ENCODE peak calls at places on chromosomes 13 and 19, in nine cellular contexts. L is activated B cell treated with CpG ODN at 0.5 μM for 24 hours, I is astrocyte of the spinal cord, S is nephron progenitor cell, G is AG10803, R is H9, M is psoas muscle, K is AG09319, F is HFFc6. Y is an unnamed sample.
A peak's percentile ranks its signal among the peaks of the same experiment; 100 is the strongest.

GRCh38 chr19:9144920-9145319 is 4.7 kb downstream of the ZNF317 start:
- DNase-seq in M (no peak), I (no peak), K (no peak), S (no peak), L (no peak), R (no peak), F (peak; percentile 13), G (peak; percentile 1), Y (no peak)

GRCh38 chr13:76349700-76350099 is 536.5 kb downstream of the KCTD12 start:
- DNase-seq in I (no peak), R (no peak), G (no peak), F (no peak), M (no peak), K (no peak), S (no peak), L (no peak), Y (no peak)

GRCh38 chr13:31807090-31807541 is 67.8 kb downstream of the RXFP2 start:
- DNase-seq in I (peak; percentile 52), S (no peak), R (no peak), F (no peak), M (no peak), K (no peak), L (no peak), G (peak; percentile 64), Y (no peak)

GRCh38 chr13:101594936-101595335 is 142.5 kb downstream of the ITGBL1 start:
- DNase-seq in K (no peak), L (no peak), M (no peak), R (no peak), F (no peak), I (no peak), G (no peak), S (no peak), Y (no peak)

GRCh38 chr13:100138859-100139491 is 50.1 kb downstream of the PCCA start:
- DNase-seq in I (no peak), M (no peak), S (no peak), R (no peak), G (no peak), K (no peak), L (no peak), F (no peak), Y (no peak)

GRCh38 chr19:45771331-45771933 is 2.4 kb upstream of the SIX5 start:
- DNase-seq in K (no peak), L (no peak), R (no peak), M (no peak), S (no peak), I (no peak), F (no peak), G (no peak), Y (no peak)

GRCh38 chr13:83065136-83065535 is 817.1 kb downstream of the SLITRK1 start:
- DNase-seq in K (peak; percentile 49), I (peak; percentile 87), F (peak; percentile 49), R (no peak), S (no peak), G (peak; percentile 92), L (no peak), M (peak; percentile 21), Y (no peak)

GRCh38 chr19:3409346-3410064 is 43.1 kb downstream of the NFIC start:
- DNase-seq in I (no peak), L (no peak), K (no peak), R (no peak), F (no peak), G (peak; percentile 21), S (no peak), M (peak; percentile 91), Y (no peak)

GRCh38 chr19:38792250-38793111 is 3.5 kb downstream of the LGALS7B start:
- DNase-seq in I (peak; percentile 7), R (peak; percentile 77), M (peak; percentile 44), L (peak; percentile 63), S (no peak), K (no peak), F (no peak), G (no peak), Y (peak; percentile 83)
- TF ChIP-seq CTCF in I (peak; percentile 43), R (peak; percentile 39), M (peak; percentile 1), L (no peak), S (no peak), K (peak; percentile 19), F (peak; percentile 43), G (peak; percentile 38), Y (peak; percentile 78)

GRCh38 chr13:90867336-90867683 is 480.2 kb upstream of the MIR17HG start:
- DNase-seq in I (peak; percentile 70), M (peak; percentile 37), K (peak; percentile 14), G (peak; percentile 66), L (no peak), R (peak; percentile 76), S (peak; percentile 73), F (peak; percentile 73), Y (peak; percentile 78)

GRCh38 chr13:90869580-90869979 is 477.9 kb upstream of the MIR17HG start:
- DNase-seq in I (no peak), S (no peak), L (no peak), M (no peak), R (no peak), F (no peak), K (no peak), G (no peak), Y (no peak)

GRCh38 chr13:90872491-90873025 is 474.9 kb upstream of the MIR17HG start:
- DNase-seq in S (no peak), G (no peak), L (no peak), I (no peak), K (no peak), F (no peak), R (no peak), M (no peak), Y (no peak)

DNA sequence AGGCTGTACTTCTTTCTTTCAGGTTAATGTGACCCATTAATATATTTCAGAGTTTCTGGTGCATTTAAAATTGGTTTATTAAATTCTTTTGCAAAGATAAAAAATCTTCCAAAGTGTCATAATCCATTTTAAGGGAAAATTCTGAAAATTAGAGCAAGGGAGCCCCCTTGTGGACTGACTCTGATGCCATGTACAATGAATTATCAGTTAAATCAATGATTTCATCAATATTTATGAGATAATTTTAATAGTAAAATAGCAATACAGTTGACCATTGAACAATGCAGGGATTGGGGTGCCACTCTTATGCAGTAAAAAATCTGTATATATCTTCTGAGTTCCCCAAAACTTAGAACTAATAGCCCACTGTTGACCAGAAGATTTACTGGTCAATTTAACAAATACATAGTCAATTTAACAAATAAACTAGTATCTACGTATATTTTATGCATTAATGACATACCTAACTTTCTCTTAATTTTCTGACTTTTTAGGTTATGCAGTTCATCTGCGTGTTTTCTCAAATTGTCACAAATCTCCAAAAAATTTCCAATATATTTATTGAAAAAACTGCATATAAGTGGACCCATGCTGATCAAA is 479.1 kb upstream of the MIR17HG start:
- DNase-seq in M (no peak), F (peak; percentile 5), R (no peak), S (peak; percentile 31), L (no peak), K (no peak), G (peak; percentile 23), I (peak; percentile 39), Y (peak; percentile 17)
- TF ChIP-seq CTCF in M (peak; percentile 50), F (peak; percentile 93), R (peak; percentile 89), S (peak; percentile 75), L (no peak), K (peak; percentile 64), G (peak; percentile 74), I (peak; percentile 55), Y (peak; percentile 91)

GRCh38 chr13:33015275-33015674 is 948 bp upstream of the KL start:
- DNase-seq in L (no peak), F (no peak), R (no peak), I (no peak), K (no peak), S (no peak), M (no peak), G (no peak), Y (peak; percentile 60)

GRCh38 chr13:33015791-33016323 is 366 bp upstream of the KL start:
- DNase-seq in F (no peak), R (peak; percentile 44), G (no peak), L (no peak), S (peak; percentile 39), K (no peak), I (no peak), M (no peak), Y (peak; percentile 59)

GRCh38 chr13:33018886-33019285 is 2.7 kb downstream of the KL start:
- DNase-seq in I (no peak), L (no peak), F (no peak), M (no peak), R (no peak), S (no peak), K (no peak), G (no peak), Y (no peak)

GRCh38 chr13:33016414-33017409 is at the start of gene KL:
- DNase-seq in K (no peak), L (no peak), I (no peak), G (no peak), S (peak; percentile 47), R (peak; percentile 54), M (peak; percentile 37), F (no peak), Y (peak; percentile 54)

GRCh38 chr13:33017410-33017929 is 1.2 kb downstream of the KL start:
- DNase-seq in G (peak; percentile 29), S (peak; percentile 11), L (no peak), F (no peak), I (peak; percentile 30), R (peak; percentile 49), K (no peak), M (peak; percentile 40), Y (peak; percentile 62)
- TF ChIP-seq CTCF in G (peak; percentile 35), S (peak; percentile 40), L (no peak), F (no peak), I (peak; percentile 35), R (peak; percentile 67), K (no peak), M (peak; percentile 53), Y (peak; percentile 58)

GRCh38 chr13:19863323-19864017 is at the start of gene ZMYM5:
- DNase-seq in R (peak; percentile 99), G (peak; percentile 100), M (peak; percentile 99), K (peak; percentile 99), F (peak; percentile 99), L (peak; percentile 93), I (peak; percentile 100), S (peak; percentile 97), Y (peak; percentile 98)

GRCh38 chr13:19862511-19863313 is 737 bp downstream of the ZMYM5 start:
- DNase-seq in K (no peak), R (peak; percentile 36), F (peak; percentile 3), I (peak; percentile 24), L (peak; percentile 52), M (peak; percentile 34), S (no peak), G (peak; percentile 17), Y (no peak)

GRCh38 chr13:19861762-19862161 is 1.7 kb downstream of the ZMYM5 start:
- DNase-seq in G (no peak), M (no peak), S (no peak), F (no peak), L (no peak), I (no peak), R (no peak), K (no peak), Y (no peak)

GRCh38 chr13:19864018-19864338 is 529 bp upstream of the ZMYM5 start:
- DNase-seq in G (peak; percentile 73), F (peak; percentile 40), S (peak; percentile 59), R (no peak), M (peak; percentile 78), K (peak; percentile 31), I (peak; percentile 88), L (no peak), Y (peak; percentile 61)

DNA sequence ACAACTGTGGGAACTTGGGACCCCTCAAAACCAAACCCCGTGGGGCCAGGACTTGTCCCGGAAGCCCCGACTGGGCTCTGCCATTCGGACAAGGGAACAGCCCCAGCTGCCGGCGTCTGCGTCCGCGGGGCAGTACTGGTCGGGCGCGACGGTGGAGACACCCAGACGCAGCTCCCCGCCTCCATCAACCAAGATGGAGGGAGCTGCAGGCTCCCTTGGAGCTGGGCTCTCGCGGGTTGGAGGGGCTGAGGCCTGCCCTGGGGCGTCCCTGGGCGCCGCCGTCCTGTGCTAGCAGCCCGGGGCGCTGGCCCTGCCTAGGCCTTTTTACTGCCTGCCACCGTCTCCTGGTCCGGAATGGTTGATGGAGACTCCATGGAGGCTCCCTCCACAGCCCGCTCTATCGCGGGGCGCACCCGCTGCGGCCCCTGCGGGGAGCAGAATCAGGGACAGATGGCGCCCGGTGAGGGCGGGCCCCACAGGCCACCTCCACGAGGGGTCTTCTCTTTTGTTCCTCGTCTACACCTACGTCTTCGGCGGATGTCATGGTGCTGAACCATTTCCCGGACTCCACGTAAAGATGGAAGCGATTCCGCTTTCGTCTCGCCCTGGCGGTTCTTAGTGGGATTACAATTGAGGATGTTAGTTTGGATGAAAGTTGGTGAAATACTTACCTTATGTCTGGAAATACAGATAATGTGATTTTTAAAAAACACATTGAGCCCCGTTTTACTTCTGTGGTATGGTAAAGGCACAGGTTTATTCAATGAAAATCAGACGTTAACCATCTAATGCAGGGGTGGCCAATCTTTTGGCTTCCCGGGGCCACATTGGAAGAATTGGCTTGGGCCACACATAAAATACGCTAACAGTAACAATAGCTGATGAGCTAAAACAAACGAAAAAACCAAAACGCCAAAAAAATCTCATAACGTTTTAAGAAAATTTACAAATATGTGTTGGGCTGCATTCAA is 1.2 kb upstream of the ZMYM5 start:
- DNase-seq in I (peak; percentile 77), L (peak; percentile 77), R (peak; percentile 68), M (peak; percentile 52), G (peak; percentile 67), S (peak; percentile 63), F (peak; percentile 37), K (no peak), Y (peak; percentile 66)
- TF ChIP-seq CTCF in I (peak; percentile 59), L (no peak), R (peak; percentile 75), M (peak; percentile 60), G (peak; percentile 69), S (peak; percentile 71), F (peak; percentile 82), K (peak; percentile 53), Y (peak; percentile 95)

Y was measured in endothelial cell.